ENCODE peak calls at places on chromosomes 16 and 17, in six cellular contexts. Q is T-helper 17 cell; I is Caco-2; W is OCI-LY7; B is stimulated activated CD8-positive, alpha-beta memory T cell treated with anti-CD3 and anti-CD28 coated beads, Interleukin-7, amount 100 ng/mL, for 4 hours; T is T-helper 2 cell. M is an unnamed sample.

GRCh38 chr17:78576389-78577112 is 645 bp downstream of the DNAH17 start:
- DNase-seq in Q (no peak), I (no peak), W (no peak), B (no peak), T (no peak), M (peak; percentile 32)

GRCh38 chr17:69175812-69176517 is 34.3 kb upstream of the ABCA6 start:
- DNase-seq in Q (no peak), I (no peak), W (no peak), B (no peak), T (no peak), M (no peak)

GRCh38 chr16:77905356-77905920 is 116.9 kb upstream of the CLEC3A start:
- DNase-seq in Q (no peak), I (no peak), W (no peak), B (no peak), T (no peak), M (no peak)

GRCh38 chr17:62781356-62781755 is 26.8 kb downstream of the MARCHF10 start:
- DNase-seq in Q (no peak), I (no peak), W (no peak), B (no peak), T (no peak), M (no peak)

GRCh38 chr16:48347980-48348379 is 37.2 kb downstream of the SIAH1 start:
- DNase-seq in Q (no peak), I (no peak), W (no peak), B (no peak), T (no peak), M (no peak)

GRCh38 chr17:35373984-35374765 is 754 bp upstream of the SLFN11 start:
- DNase-seq in Q (peak; percentile 12), I (no peak), W (no peak), B (peak; percentile 6), T (peak; percentile 21), M (peak; percentile 65)

GRCh38 chr17:43021739-43022512 is at the start of gene VAT1:
- DNase-seq in Q (peak; percentile 41), I (peak; percentile 83), W (peak; percentile 71), B (no peak), T (peak; percentile 55), M (peak; percentile 86)

GRCh38 chr17:39018267-39019134 is 51.3 kb upstream of the FBXO47 start:
- DNase-seq in Q (no peak), I (no peak), W (peak; percentile 53), B (no peak), T (no peak), M (no peak)

GRCh38 chr17:76726766-76727718 is at the start of gene METTL23:
- DNase-seq in Q (peak; percentile 84), I (peak; percentile 83), W (peak; percentile 96), B (peak; percentile 87), T (peak; percentile 90), M (peak; percentile 87)

GRCh38 chr17:42197564-42198156 is 3.4 kb upstream of the GHDC start:
- DNase-seq in Q (no peak), I (no peak), W (no peak), B (no peak), T (no peak), M (no peak)

GRCh38 chr17:19470529-19471261 is 59.7 kb downstream of the RNF112 start:
- DNase-seq in Q (no peak), I (no peak), W (no peak), B (no peak), T (no peak), M (peak; percentile 79)

GRCh38 chr17:21388066-21388465 is 11.9 kb downstream of the KCNJ12 start:
- DNase-seq in Q (no peak), I (no peak), W (no peak), B (no peak), T (no peak), M (peak; percentile 67)

GRCh38 chr17:66415366-66416206 is 113.2 kb downstream of the PRKCA start:
- DNase-seq in Q (no peak), I (peak; percentile 82), W (no peak), B (no peak), T (no peak), M (no peak)

GRCh38 chr17:58377661-58378060 is 25.7 kb upstream of the SUPT4H1 start:
- DNase-seq in Q (no peak), I (no peak), W (no peak), B (no peak), T (no peak), M (no peak)

GRCh38 chr17:40551874-40552768 is 13.2 kb downstream of the CCR7 start:
- DNase-seq in Q (no peak), I (peak; percentile 56), W (no peak), B (no peak), T (no peak), M (no peak)

GRCh38 chr16:27286446-27286845 is 17.9 kb upstream of the NSMCE1 start:
- DNase-seq in Q (no peak), I (no peak), W (no peak), B (no peak), T (no peak), M (no peak)

GRCh38 chr17:76714822-76715461 is 4.2 kb upstream of the MXRA7 start:
- DNase-seq in Q (peak; percentile 81), I (peak; percentile 66), W (peak; percentile 82), B (peak; percentile 64), T (peak; percentile 68), M (peak; percentile 72)

GRCh38 chr16:2587891-2588565 is 50.2 kb downstream of the PDPK1 start:
- DNase-seq in Q (no peak), I (no peak), W (no peak), B (no peak), T (no peak), M (peak; percentile 8)

GRCh38 chr16:31072540-31073072 is 1.4 kb downstream of the ZNF668 start:
- DNase-seq in Q (no peak), I (no peak), W (peak; percentile 61), B (no peak), T (no peak), M (no peak)

GRCh38 chr16:74019608-74020007 is 277.0 kb upstream of the PSMD7 start:
- DNase-seq in Q (no peak), I (no peak), W (no peak), B (no peak), T (no peak), M (no peak)

GRCh38 chr17:77840156-77840555 is 118.3 kb upstream of the TNRC6C start:
- DNase-seq in Q (no peak), I (no peak), W (no peak), B (no peak), T (no peak), M (peak; percentile 22)

GRCh38 chr17:27609606-27610303 is 21.2 kb upstream of the LGALS9 start:
- DNase-seq in Q (no peak), I (peak; percentile 75), W (peak; percentile 34), B (no peak), T (no peak), M (no peak)

GRCh38 chr17:17028059-17028877 is 14.0 kb upstream of the MPRIP start:
- DNase-seq in Q (no peak), I (peak; percentile 100), W (no peak), B (no peak), T (no peak), M (peak; percentile 77)

GRCh38 chr17:56771563-56771962 is 62.2 kb downstream of the C17orf67 start:
- DNase-seq in Q (no peak), I (no peak), W (no peak), B (no peak), T (no peak), M (no peak)

GRCh38 chr17:81054881-81055370 is 20.0 kb downstream of the BAIAP2 start:
- DNase-seq in Q (no peak), I (no peak), W (no peak), B (no peak), T (no peak), M (no peak)

GRCh38 chr16:67198238-67198734 is 645 bp upstream of the ELMO3 start:
- DNase-seq in Q (no peak), I (no peak), W (peak; percentile 35), B (no peak), T (no peak), M (no peak)

M was measured in left ventricle myocardium inferior.